ENCODE peak calls at places on chromosomes 11 and 22, in four cellular contexts. W is GM23338, A is PC-3, Z is fibroblast of lung. X is an unnamed sample. For H3K4me1, the result is how much of the 10 kb centered on the place peaks cover.

GRCh38 chr11:1486054-1486825 is at the start of gene MOB2:
- DNase-seq in W (peak), A (no peak), Z (peak), X (no peak)

GRCh38 chr11:67120881-67121710 is 2.0 kb downstream of the KDM2A start:
- DNase-seq in W (no peak), A (peak), Z (peak), X (peak)

GRCh38 chr22:24894220-24894975 is 52.1 kb downstream of the LHFPL7 start:
- DNase-seq in W (peak), A (peak), Z (peak), X (no peak)

GRCh38 chr11:73001615-73002014 is 140.5 kb downstream of the FCHSD2 start:
- DNase-seq in W (no peak), A (no peak), Z (peak), X (peak)

GRCh38 chr22:20965888-20966855 is 883 bp upstream of the AIFM3 start:
- DNase-seq in W (no peak), A (no peak), Z (no peak), X (no peak)

GRCh38 chr22:37681556-37682049 is 4.5 kb upstream of the NOL12 start:
- DNase-seq in W (peak), A (peak), Z (peak), X (peak)

GRCh38 chr11:43282607-43283440 is 29.0 kb upstream of the API5 start:
- DNase-seq in W (peak), A (peak), Z (peak), X (peak)

GRCh38 chr11:67649634-67650540 is 643 bp downstream of the ACY3 start:
- DNase-seq in W (no peak), A (no peak), Z (no peak), X (peak)

GRCh38 chr22:19375435-19375834 is 56.1 kb downstream of the HIRA start:
- DNase-seq in W (no peak), A (no peak), Z (no peak), X (no peak)

GRCh38 chr22:29700949-29701927 is 18.6 kb upstream of the CABP7 start:
- DNase-seq in W (peak), A (peak), Z (no peak), X (peak)

GRCh38 chr11:61697093-61697492 is 16.9 kb downstream of the DAGLA start:
- DNase-seq in W (no peak), A (peak), Z (no peak), X (no peak)

GRCh38 chr11:73334244-73335203 is 26.4 kb downstream of the ARHGEF17 start:
- DNase-seq in W (no peak), A (peak), Z (peak), X (no peak)

GRCh38 chr11:93585758-93586157 is 42.6 kb upstream of the SMCO4 start:
- DNase-seq in W (no peak), A (peak), Z (peak), X (no peak)

GRCh38 chr11:102457865-102458264 is 5.3 kb upstream of the TMEM123 start:
- DNase-seq in W (no peak), A (peak), Z (no peak), X (no peak)

GRCh38 chr11:61587541-61587941 is 6.7 kb upstream of the SYT7 start:
- DNase-seq in W (peak), A (peak), Z (no peak), X (no peak)

GRCh38 chr11:13061294-13061990 is 52.3 kb downstream of the RASSF10 start:
- DNase-seq in W (no peak), A (no peak), Z (no peak), X (no peak)

GRCh38 chr22:23742505-23743264 is 8.2 kb downstream of the ZNF70 start:
- DNase-seq in W (no peak), A (no peak), Z (no peak), X (peak)

GRCh38 chr22:43926349-43926710 is 2.7 kb downstream of the PNPLA3 start:
- DNase-seq in W (no peak), A (no peak), Z (no peak), X (no peak)

GRCh38 chr11:68374531-68374930 is 62.1 kb downstream of the LRP5 start:
- DNase-seq in W (no peak), A (no peak), Z (no peak), X (no peak)

GRCh38 chr22:31451709-31452571 is 37.7 kb downstream of the EIF4ENIF1 start:
- DNase-seq in W (peak), A (peak), Z (peak), X (peak)

GRCh38 chr11:130413383-130414106 is 14.9 kb downstream of the ADAMTS8 start:
- DNase-seq in W (no peak), A (peak), Z (peak), X (no peak)

GRCh38 chr11:57641426-57641825 is 8.3 kb downstream of the YPEL4 start:
- DNase-seq in W (peak), A (peak), Z (peak), X (peak)

GRCh38 chr22:49327411-49327810 is 500.3 kb downstream of the BRD1 start:
- DNase-seq in W (no peak), A (no peak), Z (no peak), X (no peak)

GRCh38 chr11:32586576-32587190 is 3.1 kb downstream of the EIF3M start:
- DNase-seq in W (peak), A (peak), Z (peak), X (peak)

GRCh38 chr11:124880958-124881357 is 15.7 kb downstream of the ROBO3 start:
- DNase-seq in W (no peak), A (no peak), Z (no peak), X (no peak)

GRCh38 chr11:123251656-123252344 is 56.8 kb upstream of the CLMP start:
- DNase-seq in W (no peak), A (no peak), Z (peak), X (no peak)

GRCh38 chr11:123558536-123559315 is 95.7 kb downstream of the SCN3B start:
- DNase-seq in W (no peak), A (no peak), Z (no peak), X (no peak)

GRCh38 chr11:118060879-118061278 is 16.0 kb upstream of the TMPRSS4 start:
- DNase-seq in W (no peak), A (no peak), Z (no peak), X (no peak)

GRCh38 chr22:31085493-31085824 is 4.3 kb downstream of the SMTN start:
- DNase-seq in W (peak), A (no peak), Z (no peak), X (no peak)

GRCh38 chr22:49657275-49657973 is 170.2 kb downstream of the BRD1 start:
- DNase-seq in W (no peak), A (no peak), Z (no peak), X (peak)

GRCh38 chr11:120127236-120127635 is 10.7 kb downstream of the TRIM29 start:
- DNase-seq in W (no peak), A (no peak), Z (no peak), X (no peak)

GRCh38 chr11:15053201-15053685 is 20.1 kb upstream of the CALCB start:
- DNase-seq in W (no peak), A (no peak), Z (peak), X (no peak)

GRCh38 chr11:81071641-81072040 is 1630.8 kb upstream of the TENM4 start:
- DNase-seq in W (no peak), A (peak), Z (no peak), X (peak)

GRCh38 chr22:19696504-19697276 is 17.6 kb upstream of the SEPTIN5 start:
- DNase-seq in W (no peak), A (no peak), Z (no peak), X (no peak)

GRCh38 chr11:1763336-1763795 is 361 bp downstream of the CTSD start:
- DNase-seq in W (no peak), A (no peak), Z (no peak), X (peak)

GRCh38 chr11:117884994-117885393 is 8.5 kb upstream of the FXYD6 start:
- DNase-seq in W (no peak), A (no peak), Z (peak), X (no peak)

GRCh38 chr11:111402411-111402810 is 23.3 kb upstream of the POU2AF1 start:
- DNase-seq in W (no peak), A (no peak), Z (no peak), X (no peak)

GRCh38 chr22:34833982-34834510 is 231.9 kb upstream of the ISX start:
- DNase-seq in W (no peak), A (no peak), Z (no peak), X (no peak)

GRCh38 chr11:124918950-124919349 is at the start of gene HEPN1:
- DNase-seq in W (no peak), A (no peak), Z (no peak), X (no peak)

GRCh38 chr11:35621620-35622019 is 3.4 kb downstream of the FJX1 start:
- DNase-seq in W (no peak), A (peak), Z (no peak), X (no peak)

GRCh38 chr11:35619030-35619753 is 932 bp downstream of the FJX1 start:
- DNase-seq in W (peak), A (peak), Z (peak), X (no peak)

GRCh38 chr11:35618497-35619029 is 303 bp downstream of the FJX1 start:
- DNase-seq in W (peak), A (peak), Z (peak), X (no peak)

GRCh38 chr11:35622070-35622469 is 3.8 kb downstream of the FJX1 start:
- DNase-seq in W (peak), A (peak), Z (peak), X (no peak)

DNA sequence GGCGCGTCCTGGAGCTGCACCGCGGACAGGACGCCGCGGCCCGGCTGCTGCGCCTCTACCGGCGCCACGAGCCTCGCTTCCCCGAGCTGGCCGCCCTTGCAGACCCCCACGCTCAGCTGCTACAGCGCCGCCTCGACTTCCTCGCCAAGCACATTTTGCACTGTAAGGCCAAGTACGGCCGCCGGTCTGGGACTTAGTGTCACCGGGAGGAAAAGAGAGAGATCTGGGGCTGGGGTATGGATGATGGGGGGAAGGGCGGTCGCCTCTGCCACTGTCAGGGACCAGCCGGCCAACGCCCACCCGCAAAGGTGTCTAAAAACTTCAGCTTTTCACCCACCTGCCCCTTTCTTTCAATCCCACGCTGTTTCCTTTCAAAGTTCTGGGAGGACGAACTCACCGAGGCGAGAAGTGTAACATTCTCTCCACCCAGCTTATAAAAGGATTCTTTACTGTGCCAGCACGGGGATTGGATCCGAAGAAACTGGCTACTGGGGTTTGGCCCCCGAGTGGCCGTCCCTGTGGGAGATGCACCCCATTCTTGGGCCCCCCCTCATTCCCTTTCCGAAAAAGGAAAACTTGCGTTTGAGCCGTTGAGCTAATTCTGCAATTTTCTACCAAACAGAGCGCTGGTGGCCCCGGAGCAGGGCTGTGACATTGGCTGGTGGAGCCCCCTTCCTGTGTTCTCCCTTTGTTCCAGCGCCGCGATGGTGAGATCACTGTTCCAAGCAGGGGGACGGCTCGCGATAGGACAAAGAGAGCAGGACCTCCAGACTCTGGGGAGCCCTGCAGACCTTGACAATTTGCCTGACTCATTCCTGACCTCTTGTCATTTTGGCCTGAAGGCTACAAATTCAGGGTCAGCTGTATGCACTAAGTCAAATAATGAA is 1.7 kb downstream of the FJX1 start:
- DNase-seq in W (peak), A (peak), Z (peak), X (no peak)
- H3K4me3 ChIP-seq in W (peak), A (peak), Z (peak), X (no peak)

GRCh38 chr11:34514597-34514996 is 1.0 kb upstream of the ELF5 start:
- DNase-seq in W (no peak), A (no peak), Z (no peak), X (no peak)
- H3K4me2 ChIP-seq in W (no peak), A (no peak), Z (no peak), X (no peak)

GRCh38 chr22:46732041-46732379 is 6.0 kb downstream of the CERK start:
- DNase-seq in W (no peak), A (no peak), Z (no peak), X (no peak)
- H3K4me1 ChIP-seq in W (under half), A (under half), Z (under half), X (half or more)

DNA sequence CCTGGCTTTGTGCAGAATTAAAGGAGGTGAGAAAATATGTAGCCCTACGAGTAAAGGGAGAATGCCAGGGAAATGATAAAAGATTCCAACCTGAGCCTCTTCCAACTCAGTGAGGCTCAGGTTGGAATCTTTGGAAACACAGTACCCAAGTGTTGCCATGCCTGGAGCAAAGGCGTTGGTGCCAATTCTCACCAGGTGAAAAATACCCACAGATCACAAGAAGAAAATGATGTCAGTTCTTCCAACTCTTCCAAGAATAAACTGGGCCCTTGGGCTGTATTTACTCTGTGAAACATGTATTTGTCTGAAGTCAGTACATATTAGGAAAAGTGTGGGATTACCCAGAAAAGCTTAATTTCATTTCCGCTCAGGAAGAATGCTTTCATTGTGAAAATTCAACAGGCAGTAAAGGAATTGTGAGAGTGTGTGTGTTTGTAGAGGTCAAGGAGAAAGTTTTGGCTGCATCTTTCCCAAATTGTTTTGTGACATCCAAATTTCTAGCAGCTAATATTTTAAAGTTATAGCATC is 235.3 kb upstream of the MPPED2 start:
- DNase-seq in W (no peak), A (no peak), Z (no peak), X (no peak)
- H3K4me3 ChIP-seq in W (no peak), A (no peak), Z (no peak), X (no peak)

GRCh38 chr11:2892215-2893020 is 6.8 kb upstream of the CDKN1C start:
- DNase-seq in W (peak), A (peak), Z (peak), X (peak)
- H3K4me2 ChIP-seq in W (peak), A (peak), Z (peak), X (peak)

GRCh38 chr11:69436041-69436982 is 45.2 kb upstream of the LINC01488 start:
- DNase-seq in W (no peak), A (no peak), Z (no peak), X (no peak)

GRCh38 chr11:69434341-69434960 is 47.0 kb upstream of the LINC01488 start:
- DNase-seq in W (peak), A (no peak), Z (no peak), X (no peak)

GRCh38 chr11:69435161-69435990 is 46.1 kb upstream of the LINC01488 start:
- DNase-seq in W (no peak), A (no peak), Z (no peak), X (no peak)

GRCh38 chr11:69431893-69432738 is 49.3 kb upstream of the LINC01488 start:
- DNase-seq in W (no peak), A (no peak), Z (no peak), X (no peak)

GRCh38 chr11:69433741-69434140 is 47.7 kb upstream of the LINC01488 start:
- DNase-seq in W (no peak), A (no peak), Z (no peak), X (no peak)
- H3K4me1 ChIP-seq in W (under half), A (under half), Z (under half), X (under half)

DNA sequence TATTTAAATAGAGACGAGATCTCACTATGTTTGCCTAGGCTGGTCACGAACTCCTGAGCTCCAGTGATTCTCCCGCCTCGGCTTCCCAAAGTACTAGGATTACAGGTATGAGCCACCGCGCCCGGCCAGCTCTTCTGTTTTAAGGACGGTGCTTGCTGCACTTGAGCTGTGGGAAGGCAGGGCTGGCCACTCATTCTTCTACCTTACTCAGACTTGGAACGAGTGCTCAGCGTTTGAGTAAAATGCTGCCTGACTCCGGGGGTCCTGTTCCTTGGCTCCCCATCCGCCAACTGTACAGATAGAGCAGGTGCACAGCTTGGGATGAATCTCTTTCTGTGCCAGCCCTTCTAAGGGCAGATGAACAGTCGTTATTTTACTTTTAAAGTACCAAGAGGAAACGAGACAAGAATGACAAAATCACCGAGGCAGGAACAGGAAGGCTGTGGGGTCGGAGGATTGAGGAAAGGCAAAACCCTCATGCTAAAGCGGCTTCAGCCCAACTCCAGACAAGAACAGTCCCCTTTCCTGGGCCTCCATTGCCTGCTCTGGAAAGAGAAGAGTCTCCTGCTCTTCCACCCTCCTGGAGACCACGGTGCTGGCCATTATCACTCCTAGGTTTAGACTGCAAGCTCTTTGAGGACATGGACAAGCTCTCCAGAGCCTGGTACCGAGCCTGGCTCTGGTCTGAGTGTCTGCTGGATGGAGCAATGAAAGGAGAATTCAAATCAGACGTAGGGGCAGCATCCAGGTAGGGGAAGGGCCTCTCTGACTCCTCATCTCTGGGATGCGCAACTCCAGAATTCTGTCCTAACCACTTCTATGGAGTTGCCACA is 1.0 kb upstream of the SUN2 start:
- DNase-seq in W (no peak), A (no peak), Z (no peak), X (no peak)
- H3K4me3 ChIP-seq in W (peak), A (peak), Z (peak), X (peak)

GRCh38 chr11:74725701-74726100 is 5.5 kb downstream of the CHRDL2 start:
- DNase-seq in W (no peak), A (no peak), Z (peak), X (no peak)
- H3K4me2 ChIP-seq in W (no peak), A (no peak), Z (no peak), X (no peak)

GRCh38 chr11:10650166-10650565 is 43.4 kb downstream of the IRAG1 start:
- DNase-seq in W (no peak), A (no peak), Z (no peak), X (no peak)
- H3K4me1 ChIP-seq in W (under half), A (under half), Z (under half), X (under half)

GRCh38 chr11:110376711-110377324 is 52.9 kb upstream of the FDX1 start:
- DNase-seq in W (peak), A (peak), Z (peak), X (peak)
- H3K4me3 ChIP-seq in W (no peak), A (peak), Z (no peak), X (no peak)